ENCODE peak calls at places on chromosomes 6 and 20, in nine cellular contexts. E is GM12865, C is lower lobe of right lung, Y is dorsolateral prefrontal cortex, Q is cardiac fibroblast, M is H1, K is lower leg skin, F is endothelial cell, R is bronchial epithelial cell. X is an unnamed sample.

GRCh38 chr20:38063911-38064310 is 30.4 kb downstream of the RPRD1B start:
- DNase-seq in E (peak), C (no peak), Y (no peak), Q (no peak), M (no peak), K (no peak), F (no peak), R (no peak), X (no peak)

GRCh38 chr6:42726026-42726425 is 3.6 kb upstream of the PRPH2 start:
- DNase-seq in E (no peak), C (no peak), Y (no peak), Q (no peak), M (no peak), K (no peak), F (no peak), R (no peak), X (no peak)

GRCh38 chr20:15917333-15917732 is 655.9 kb downstream of the KIF16B start:
- DNase-seq in E (no peak), C (no peak), Y (no peak), Q (no peak), M (no peak), K (no peak), F (no peak), R (no peak), X (no peak)

GRCh38 chr6:79946242-79946641 is 1.1 kb downstream of the ELOVL4 start:
- DNase-seq in E (peak), C (no peak), Y (no peak), Q (peak), M (no peak), K (no peak), F (peak), R (peak), X (no peak)

GRCh38 chr6:66605971-66606370 is 898.9 kb upstream of the EYS start:
- DNase-seq in E (no peak), C (no peak), Y (no peak), Q (peak), M (no peak), K (no peak), F (no peak), R (no peak), X (no peak)

GRCh38 chr20:41387433-41387832 is 20.8 kb upstream of the EMILIN3 start:
- DNase-seq in E (no peak), C (peak), Y (no peak), Q (no peak), M (no peak), K (no peak), F (no peak), R (no peak), X (peak)

GRCh38 chr20:48940170-48940569 is 18.7 kb downstream of the ARFGEF2 start:
- DNase-seq in E (no peak), C (no peak), Y (no peak), Q (no peak), M (no peak), K (no peak), F (no peak), R (no peak), X (no peak)

GRCh38 chr6:2579241-2579761 is 171.4 kb downstream of the MYLK4 start:
- DNase-seq in E (no peak), C (peak), Y (no peak), Q (peak), M (no peak), K (no peak), F (no peak), R (peak), X (no peak)

GRCh38 chr20:45993197-45993951 is 15.3 kb upstream of the MMP9 start:
- DNase-seq in E (peak), C (peak), Y (no peak), Q (peak), M (no peak), K (peak), F (no peak), R (peak), X (peak)

GRCh38 chr6:551405-551804 is 105.5 kb downstream of the HUS1B start:
- DNase-seq in E (peak), C (no peak), Y (no peak), Q (peak), M (peak), K (no peak), F (no peak), R (peak), X (no peak)

GRCh38 chr6:77463308-77463880 is at the start of gene HTR1B:
- DNase-seq in E (no peak), C (peak), Y (no peak), Q (peak), M (peak), K (no peak), F (peak), R (no peak), X (peak)

GRCh38 chr6:7617954-7618764 is 28.2 kb downstream of the SNRNP48 start:
- DNase-seq in E (peak), C (peak), Y (no peak), Q (peak), M (no peak), K (peak), F (no peak), R (peak), X (no peak)

GRCh38 chr6:137362878-137363804 is 131.1 kb downstream of the OLIG3 start:
- DNase-seq in E (no peak), C (no peak), Y (no peak), Q (no peak), M (no peak), K (no peak), F (no peak), R (no peak), X (no peak)

GRCh38 chr6:34792605-34793500 is 970 bp downstream of the BLTP3A start:
- DNase-seq in E (peak), C (no peak), Y (no peak), Q (peak), M (peak), K (peak), F (peak), R (peak), X (no peak)

GRCh38 chr6:34791164-34791841 is 580 bp upstream of the BLTP3A start:
- DNase-seq in E (peak), C (peak), Y (peak), Q (peak), M (peak), K (peak), F (peak), R (no peak), X (no peak)

GRCh38 chr6:34795836-34796425 is 4.0 kb downstream of the BLTP3A start:
- DNase-seq in E (no peak), C (no peak), Y (no peak), Q (peak), M (no peak), K (no peak), F (no peak), R (no peak), X (no peak)

GRCh38 chr6:34793877-34794276 is 2.0 kb downstream of the BLTP3A start:
- DNase-seq in E (no peak), C (no peak), Y (no peak), Q (no peak), M (no peak), K (no peak), F (no peak), R (no peak), X (no peak)

DNA sequence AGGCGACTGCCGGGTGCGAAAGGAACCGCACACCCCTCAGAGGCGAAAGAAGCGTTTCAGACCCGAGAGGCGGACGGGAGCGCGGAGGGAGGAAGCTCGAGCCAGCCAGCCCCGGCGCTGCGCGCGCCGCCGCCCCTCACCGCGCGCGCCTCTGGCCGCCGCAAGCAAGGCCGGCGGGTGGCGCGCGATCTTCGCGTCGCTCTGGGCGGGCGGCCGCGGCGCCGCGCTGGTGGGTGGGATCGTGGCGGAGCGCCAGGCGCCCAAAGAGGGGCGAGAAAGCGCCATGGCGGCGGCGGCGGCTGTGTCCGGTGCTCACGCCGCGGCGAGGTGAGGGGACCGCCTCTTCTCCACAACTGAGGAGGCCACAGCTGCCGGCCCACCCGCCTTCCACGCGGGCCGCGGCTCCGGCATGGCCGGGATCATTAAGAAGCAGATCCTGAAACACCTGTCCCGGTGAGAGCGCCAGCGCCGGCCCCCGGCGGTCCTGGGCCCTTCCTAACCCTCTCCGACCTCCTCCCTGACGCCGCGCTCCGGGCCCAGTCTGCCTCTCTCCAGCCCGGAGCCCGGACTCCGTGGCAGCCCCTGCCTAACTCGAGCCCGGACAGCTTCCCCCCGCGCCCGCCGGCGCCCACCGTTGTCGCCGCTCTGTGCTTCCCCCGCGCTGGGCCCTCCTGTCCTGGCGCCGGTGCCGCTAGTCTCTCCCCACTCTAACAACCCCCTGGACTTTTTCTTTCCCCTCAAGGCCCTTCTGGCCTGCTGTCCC is at the start of gene BLTP3A:
- DNase-seq in E (peak), C (peak), Y (peak), Q (peak), M (peak), K (peak), F (peak), R (no peak), X (peak)
- TF ChIP-seq CTCF in E (peak), C (no peak), Y (no peak), Q (no peak), M (no peak), K (no peak), F (no peak), R (no peak), X (peak)

GRCh38 chr6:159756508-159756907 is 5.3 kb upstream of the ACAT2 start:
- DNase-seq in E (no peak), C (no peak), Y (no peak), Q (no peak), M (no peak), K (no peak), F (no peak), R (no peak), X (no peak)

GRCh38 chr6:159760602-159761057 is 1.2 kb upstream of the ACAT2 start:
- DNase-seq in E (no peak), C (no peak), Y (no peak), Q (peak), M (peak), K (no peak), F (peak), R (peak), X (no peak)

GRCh38 chr6:159759645-159760044 is 2.2 kb upstream of the ACAT2 start:
- DNase-seq in E (no peak), C (no peak), Y (no peak), Q (no peak), M (no peak), K (no peak), F (no peak), R (no peak), X (no peak)

GRCh38 chr6:159761135-159761872 is 541 bp upstream of the ACAT2 start:
- DNase-seq in E (peak), C (peak), Y (no peak), Q (peak), M (peak), K (peak), F (peak), R (peak), X (no peak)

GRCh38 chr6:159758031-159759001 is 3.5 kb upstream of the ACAT2 start:
- DNase-seq in E (no peak), C (no peak), Y (no peak), Q (peak), M (no peak), K (no peak), F (no peak), R (peak), X (no peak)
- TF ChIP-seq CTCF in E (peak), C (no peak), Y (no peak), Q (peak), M (peak), K (no peak), F (no peak), R (peak), X (peak)

DNA sequence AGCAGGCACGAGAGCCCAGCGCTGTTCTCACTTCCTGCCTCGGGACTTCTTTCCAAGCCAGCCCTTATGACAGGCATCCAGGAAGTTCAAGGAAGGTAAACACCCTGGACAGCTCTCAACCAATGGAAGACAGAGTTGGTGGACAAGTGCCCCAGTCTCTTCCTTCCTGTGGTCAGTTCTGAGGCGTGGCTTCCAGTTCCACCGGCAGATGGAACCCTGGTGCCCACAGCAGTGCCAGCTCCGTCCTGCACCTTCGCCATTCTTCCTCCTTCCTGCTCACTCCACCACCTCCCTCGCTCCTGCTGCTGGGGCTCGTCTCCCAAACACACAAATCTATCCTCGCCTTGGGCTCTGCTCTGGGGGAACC is 162.8 kb downstream of the GRM4 start:
- DNase-seq in E (no peak), C (peak), Y (no peak), Q (peak), M (peak), K (peak), F (no peak), R (peak), X (peak)
- TF ChIP-seq CTCF in E (no peak), C (no peak), Y (no peak), Q (no peak), M (no peak), K (no peak), F (no peak), R (peak), X (peak)

DNA sequence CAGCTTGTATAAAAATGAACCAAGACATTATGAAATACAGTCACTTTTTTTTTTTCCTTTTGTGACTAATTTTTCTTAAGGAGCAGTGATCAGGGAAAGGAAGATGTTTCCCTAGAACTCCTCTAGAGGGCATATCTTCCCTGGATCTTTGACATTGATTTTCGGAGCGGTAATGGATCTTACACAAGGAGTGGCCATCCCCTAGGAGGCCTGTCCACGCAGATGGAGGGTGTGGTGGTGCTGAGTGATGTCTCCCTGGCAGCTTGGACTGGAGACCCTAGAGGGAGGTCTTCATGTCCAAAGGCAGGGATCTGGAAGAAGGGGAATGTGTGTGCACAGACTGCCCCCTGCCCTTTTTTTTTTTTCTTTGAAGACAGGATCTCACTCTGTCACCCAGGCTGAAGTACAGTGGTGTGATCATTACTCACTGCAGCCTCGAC is 7.0 kb upstream of the KIFC1 start:
- DNase-seq in E (no peak), C (no peak), Y (no peak), Q (peak), M (no peak), K (no peak), F (no peak), R (peak), X (no peak)
- TF ChIP-seq CTCF in E (no peak), C (no peak), Y (peak), Q (peak), M (peak), K (no peak), F (peak), R (peak), X (peak)

DNA sequence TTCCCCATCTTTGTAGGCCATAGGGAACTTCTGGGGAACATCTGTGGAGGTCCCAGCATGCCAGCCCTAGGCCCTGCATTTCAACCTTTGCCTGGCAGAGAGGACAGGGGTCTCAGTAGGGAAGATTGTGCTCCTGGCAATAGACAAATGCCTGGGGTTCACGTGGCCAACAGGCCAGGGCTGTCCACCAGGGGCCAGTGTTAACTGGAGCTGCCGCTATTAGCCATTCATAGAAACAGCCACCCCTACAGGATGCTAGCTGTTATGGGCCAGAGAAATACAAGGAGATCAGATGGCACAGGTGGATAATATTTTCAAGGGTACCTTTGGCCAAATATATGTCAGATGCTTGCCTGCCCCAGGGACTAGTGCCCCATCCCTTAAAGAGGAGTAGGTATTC is 932.9 kb downstream of the QKI start:
- DNase-seq in E (no peak), C (no peak), Y (no peak), Q (no peak), M (no peak), K (no peak), F (no peak), R (no peak), X (no peak)
- TF ChIP-seq CTCF in E (no peak), C (no peak), Y (peak), Q (no peak), M (peak), K (no peak), F (no peak), R (no peak), X (no peak)

GRCh38 chr6:108254436-108255410 is 6.1 kb downstream of the SNX3 start:
- DNase-seq in E (no peak), C (no peak), Y (no peak), Q (no peak), M (no peak), K (no peak), F (no peak), R (no peak), X (no peak)

GRCh38 chr6:108252055-108252454 is 8.8 kb downstream of the SNX3 start:
- DNase-seq in E (no peak), C (no peak), Y (no peak), Q (no peak), M (no peak), K (no peak), F (no peak), R (no peak), X (no peak)

GRCh38 chr6:108251252-108251651 is 9.6 kb downstream of the SNX3 start:
- DNase-seq in E (no peak), C (no peak), Y (no peak), Q (no peak), M (no peak), K (no peak), F (no peak), R (no peak), X (no peak)

GRCh38 chr6:108247965-108248536 is 12.8 kb downstream of the SNX3 start:
- DNase-seq in E (no peak), C (no peak), Y (no peak), Q (no peak), M (no peak), K (no peak), F (no peak), R (no peak), X (no peak)

GRCh38 chr6:108250240-108250866 is 10.5 kb downstream of the SNX3 start:
- DNase-seq in E (peak), C (no peak), Y (no peak), Q (peak), M (no peak), K (no peak), F (no peak), R (peak), X (no peak)
- TF ChIP-seq CTCF in E (peak), C (no peak), Y (no peak), Q (peak), M (no peak), K (no peak), F (peak), R (no peak), X (peak)

DNA sequence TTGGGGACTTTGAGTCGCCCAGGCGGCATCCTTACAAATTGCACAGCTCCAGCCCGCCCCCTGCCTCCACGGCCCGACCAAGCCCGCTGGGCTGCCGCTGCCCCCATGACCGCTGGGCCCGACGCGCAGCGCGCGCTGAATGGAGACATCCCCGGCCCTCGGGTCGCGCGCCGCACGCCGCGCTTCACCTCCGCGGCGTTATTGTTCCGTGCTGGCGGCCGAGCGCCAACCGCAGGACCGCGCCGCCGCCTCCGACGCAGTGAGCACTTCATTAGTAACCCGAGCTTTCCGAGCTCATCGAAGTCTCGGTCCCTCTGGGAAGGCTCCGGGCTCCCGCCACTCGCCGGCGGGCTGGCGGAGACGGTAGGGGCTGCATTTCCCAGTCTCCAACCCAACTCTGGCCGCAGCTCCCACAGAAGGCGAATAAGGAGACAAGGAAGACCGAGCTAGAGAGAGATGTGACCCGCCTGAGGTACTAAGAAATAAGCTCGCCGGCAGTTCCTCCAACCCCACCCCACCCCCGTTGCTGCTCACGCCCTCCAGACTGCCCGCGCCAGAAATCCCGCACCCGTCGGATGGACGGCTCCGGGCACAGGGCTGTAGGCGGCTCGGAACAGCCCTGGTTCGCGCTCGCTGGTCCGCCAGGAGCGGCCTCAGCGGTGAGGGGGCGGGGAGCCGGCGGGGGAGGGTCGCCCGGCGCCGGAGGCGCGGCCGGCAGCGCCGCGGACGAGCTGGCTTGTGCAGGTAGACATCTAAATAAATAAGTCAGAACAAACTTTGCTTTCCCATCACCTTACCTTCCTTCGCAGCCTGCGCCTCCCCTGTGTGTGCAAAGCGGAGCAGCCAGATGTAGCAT is 683 bp downstream of the EPHA7 start:
- DNase-seq in E (no peak), C (peak), Y (peak), Q (peak), M (peak), K (no peak), F (peak), R (peak), X (peak)
- TF ChIP-seq CTCF in E (no peak), C (no peak), Y (no peak), Q (no peak), M (peak), K (no peak), F (peak), R (no peak), X (peak)

X was measured in chondrocyte.